ENCODE peak calls at places on chromosomes 2 and 18, in four cellular contexts. P is RWPE2; W is stimulated activated CD8-positive, alpha-beta memory T cell treated with anti-CD3 and anti-CD28 coated beads, Interleukin-7, amount 100 ng/mL, for 24 hours; J is HFFc6. Z is an unnamed sample.
A peak's percentile ranks its signal among the peaks of the same experiment; 100 is the strongest.

GRCh38 chr18:59265246-59266018 is 7.8 kb downstream of the RAX start:
- DNase-seq in P (no peak), W (peak; percentile 16), J (no peak), Z (no peak)

GRCh38 chr2:127640082-127641072 is 5.6 kb upstream of the GPR17 start:
- DNase-seq in P (no peak), W (no peak), J (no peak), Z (no peak)

GRCh38 chr2:176507736-176508135 is 238.5 kb downstream of the MTX2 start:
- DNase-seq in P (no peak), W (no peak), J (no peak), Z (no peak)

GRCh38 chr18:78685250-78685979 is 294.2 kb upstream of the SALL3 start:
- DNase-seq in P (no peak), W (no peak), J (no peak), Z (no peak)

GRCh38 chr2:216519154-216519762 is 20.6 kb downstream of the RPL37A start:
- DNase-seq in P (no peak), W (peak; percentile 13), J (peak; percentile 70), Z (peak; percentile 39)

GRCh38 chr2:231710751-231711676 is 2.7 kb downstream of the PTMA start:
- DNase-seq in P (no peak), W (no peak), J (no peak), Z (no peak)

GRCh38 chr2:27099334-27099955 is 12.9 kb downstream of the KHK start:
- DNase-seq in P (no peak), W (no peak), J (no peak), Z (no peak)

GRCh38 chr2:159046966-159047365 is 78.5 kb downstream of the TANC1 start:
- DNase-seq in P (no peak), W (no peak), J (no peak), Z (no peak)

GRCh38 chr2:71789556-71790219 is 336.3 kb downstream of the DYSF start:
- DNase-seq in P (no peak), W (no peak), J (no peak), Z (no peak)

GRCh38 chr2:108490506-108491122 is 41.6 kb downstream of the GCC2 start:
- DNase-seq in P (no peak), W (no peak), J (no peak), Z (no peak)

Z was measured in NCI-H1048.